ENCODE peak calls at places on chromosomes 5 and 9, in four cellular contexts. Z is A172; Q is stimulated activated CD4-positive, alpha-beta T cell treated with anti-CD3 and anti-CD28 coated beads, Interleukin-2, amount 100 ng/mL, for 48 hours; C is islet precursor cell. F is an unnamed sample.

GRCh38 chr5:43303242-43303641 is 10.0 kb downstream of the HMGCS1 start:
- DNase-seq in Z (no peak), Q (no peak), C (no peak), F (no peak)

GRCh38 chr5:14281746-14282181 is 138.6 kb downstream of the TRIO start:
- DNase-seq in Z (peak), Q (no peak), C (no peak), F (no peak)

GRCh38 chr5:43485406-43485805 is 1.7 kb upstream of the TMEM267 start:
- DNase-seq in Z (no peak), Q (no peak), C (no peak), F (peak)

GRCh38 chr5:33043598-33043997 is 332.5 kb downstream of the NPR3 start:
- DNase-seq in Z (peak), Q (no peak), C (no peak), F (no peak)

GRCh38 chr5:149464796-149465489 is 85.9 kb upstream of the IL17B start:
- DNase-seq in Z (no peak), Q (no peak), C (peak), F (no peak)

GRCh38 chr5:146878471-146879172 is at the start of gene PPP2R2B:
- DNase-seq in Z (peak), Q (peak), C (peak), F (no peak)

GRCh38 chr9:89484475-89485404 is 13.2 kb downstream of the SEMA4D start:
- DNase-seq in Z (no peak), Q (no peak), C (no peak), F (no peak)

GRCh38 chr9:76655121-76655531 is 109.1 kb upstream of the PCA3 start:
- DNase-seq in Z (peak), Q (no peak), C (no peak), F (peak)

GRCh38 chr5:38478166-38478565 is 78.3 kb downstream of the LIFR start:
- DNase-seq in Z (no peak), Q (no peak), C (no peak), F (no peak)

GRCh38 chr5:151580858-151581257 is 10.3 kb downstream of the FAT2 start:
- DNase-seq in Z (no peak), Q (no peak), C (peak), F (no peak)

GRCh38 chr5:132054697-132055440 is 5.6 kb upstream of the IL3 start:
- DNase-seq in Z (no peak), Q (no peak), C (no peak), F (no peak)

GRCh38 chr9:87793292-87793691 is 67.4 kb downstream of the CTSL start:
- DNase-seq in Z (peak), Q (no peak), C (no peak), F (peak)

GRCh38 chr5:1144638-1145396 is 33.0 kb upstream of the SLC12A7 start:
- DNase-seq in Z (no peak), Q (no peak), C (no peak), F (no peak)

GRCh38 chr5:175384724-175385552 is 59.0 kb downstream of the DRD1 start:
- DNase-seq in Z (no peak), Q (no peak), C (no peak), F (no peak)

GRCh38 chr5:147170603-147171002 is 64.2 kb upstream of the STK32A start:
- DNase-seq in Z (no peak), Q (no peak), C (peak), F (no peak)

GRCh38 chr9:6413365-6414263 is 615 bp downstream of the UHRF2 start:
- DNase-seq in Z (no peak), Q (peak), C (no peak), F (no peak)

GRCh38 chr5:139985733-139986132 is 57.4 kb downstream of the NRG2 start:
- DNase-seq in Z (peak), Q (no peak), C (peak), F (no peak)

GRCh38 chr9:98109052-98109451 is 10.0 kb downstream of the TRIM14 start:
- DNase-seq in Z (no peak), Q (no peak), C (no peak), F (no peak)

GRCh38 chr5:158838788-158839187 is 260.9 kb downstream of the EBF1 start:
- DNase-seq in Z (no peak), Q (no peak), C (no peak), F (no peak)

GRCh38 chr5:41869150-41869738 is 981 bp downstream of the OXCT1 start:
- DNase-seq in Z (no peak), Q (peak), C (peak), F (no peak)

GRCh38 chr5:145925353-145925752 is 11.0 kb upstream of the SH3RF2 start:
- DNase-seq in Z (peak), Q (no peak), C (peak), F (no peak)

GRCh38 chr9:89655047-89655989 is 50.5 kb downstream of the GADD45G start:
- DNase-seq in Z (no peak), Q (no peak), C (no peak), F (no peak)

GRCh38 chr5:128123936-128124335 is 40.4 kb downstream of the SLC12A2 start:
- DNase-seq in Z (no peak), Q (no peak), C (no peak), F (no peak)

GRCh38 chr5:153496835-153497234 is 6.4 kb downstream of the GRIA1 start:
- DNase-seq in Z (peak), Q (no peak), C (no peak), F (no peak)

GRCh38 chr5:22754155-22754554 is 99.0 kb downstream of the CDH12 start:
- DNase-seq in Z (no peak), Q (no peak), C (no peak), F (no peak)

GRCh38 chr5:138466900-138467710 is 1.8 kb downstream of the EGR1 start:
- DNase-seq in Z (no peak), Q (no peak), C (peak), F (no peak)

GRCh38 chr5:150554857-150555256 is 46.9 kb downstream of the NDST1 start:
- DNase-seq in Z (no peak), Q (no peak), C (no peak), F (no peak)

GRCh38 chr9:8552732-8553131 is 753.2 kb upstream of the DMAC1 start:
- DNase-seq in Z (no peak), Q (no peak), C (no peak), F (no peak)